ENCODE peak calls at places on chromosomes 12 and 14, in four cellular contexts. Y is right cardiac atrium, D is fibroblast of lung, W is hepatocyte. V is an unnamed sample.
A peak's percentile ranks its signal among the peaks of the same experiment; 100 is the strongest.

GRCh38 chr12:111413442-111414086 is 7.8 kb downstream of the SH2B3 start:
- DNase-seq in Y (peak; percentile 82), D (peak; percentile 78), W (no peak), V (peak; percentile 59)

GRCh38 chr12:104219361-104219892 is 3.8 kb downstream of the TXNRD1 start:
- DNase-seq in Y (no peak), W (peak; percentile 75), D (peak; percentile 97), V (peak; percentile 97)

GRCh38 chr14:73295198-73295796 is 58.0 kb downstream of the PAPLN start:
- DNase-seq in Y (no peak), D (peak; percentile 20), W (peak; percentile 65), V (peak; percentile 78)

GRCh38 chr14:47270715-47271114 is 404.7 kb downstream of the MDGA2 start:
- DNase-seq in W (no peak), D (no peak), Y (no peak), V (no peak)

GRCh38 chr12:96234591-96235496 is 40.7 kb downstream of the ELK3 start:
- DNase-seq in D (no peak), W (no peak), Y (peak; percentile 47), V (no peak)

GRCh38 chr12:6700646-6701051 is at the start of gene PIANP:
- DNase-seq in D (peak; percentile 34), Y (peak; percentile 73), W (peak; percentile 77), V (no peak)

GRCh38 chr14:77037886-77038511 is 9.5 kb upstream of the IRF2BPL start:
- DNase-seq in D (peak; percentile 72), W (no peak), Y (peak; percentile 66), V (peak; percentile 94)

GRCh38 chr12:107225626-107226025 is 132.3 kb upstream of the CRY1 start:
- DNase-seq in Y (no peak), D (peak; percentile 71), W (no peak), V (peak; percentile 25)

GRCh38 chr12:130832561-130833209 is 6.4 kb downstream of the STX2 start:
- DNase-seq in D (peak; percentile 68), Y (no peak), W (peak; percentile 74), V (peak; percentile 51)

GRCh38 chr12:132066345-132066685 is 77.8 kb downstream of the DDX51 start:
- DNase-seq in D (no peak), W (no peak), Y (no peak), V (no peak)

GRCh38 chr12:131736807-131737484 is 26.1 kb downstream of the SFSWAP start:
- DNase-seq in W (peak; percentile 51), D (peak; percentile 89), Y (no peak), V (peak; percentile 98)

GRCh38 chr12:8556748-8557147 is 16.0 kb upstream of the CLEC4E start:
- DNase-seq in Y (no peak), D (no peak), W (no peak), V (no peak)

GRCh38 chr12:47021298-47021697 is 58.1 kb upstream of the PCED1B start:
- DNase-seq in W (peak; percentile 72), D (peak; percentile 94), Y (no peak), V (peak; percentile 97)

GRCh38 chr12:101737476-101737875 is 1.8 kb downstream of the SYCP3 start:
- DNase-seq in D (no peak), Y (no peak), W (no peak), V (no peak)

GRCh38 chr12:117530796-117531195 is 169.4 kb upstream of the NOS1 start:
- DNase-seq in Y (no peak), W (no peak), D (no peak), V (no peak)

GRCh38 chr12:107891967-107892366 is 117.5 kb downstream of the ASCL4 start:
- DNase-seq in D (no peak), Y (no peak), W (peak; percentile 12), V (peak; percentile 43)

GRCh38 chr14:75422169-75422568 is 5.7 kb upstream of the JDP2 start:
- DNase-seq in D (peak; percentile 81), W (no peak), Y (no peak), V (peak; percentile 82)

GRCh38 chr12:53699673-53700015 is 23.8 kb upstream of the ATP5MC2 start:
- DNase-seq in Y (no peak), D (no peak), W (no peak), V (no peak)

GRCh38 chr14:65054471-65055085 is 47.7 kb downstream of the MAX start:
- DNase-seq in Y (no peak), W (no peak), D (no peak), V (no peak)

GRCh38 chr14:33842299-33842698 is 108.6 kb downstream of the EGLN3 start:
- DNase-seq in D (peak; percentile 53), Y (no peak), W (peak; percentile 37), V (peak; percentile 56)

GRCh38 chr12:121801601-121802484 is 2.0 kb upstream of the SETD1B start:
- DNase-seq in D (peak; percentile 43), Y (no peak), W (no peak), V (peak; percentile 27)

GRCh38 chr12:112347521-112347920 is 34.7 kb downstream of the HECTD4 start:
- DNase-seq in D (peak; percentile 93), Y (no peak), W (peak; percentile 6), V (no peak)

GRCh38 chr12:132146772-132147422 is 2.6 kb downstream of the NOC4L start:
- DNase-seq in W (no peak), Y (no peak), D (no peak), V (no peak)

GRCh38 chr14:50823051-50823762 is 7.8 kb downstream of the NIN start:
- DNase-seq in Y (peak; percentile 54), W (no peak), D (peak; percentile 43), V (peak; percentile 25)

GRCh38 chr12:90909069-90909676 is 45.8 kb downstream of the CCER1 start:
- DNase-seq in Y (no peak), D (peak; percentile 60), W (peak; percentile 67), V (peak; percentile 75)

GRCh38 chr14:99682809-99683618 is 1.1 kb upstream of the CYP46A1 start:
- DNase-seq in D (peak; percentile 50), Y (peak; percentile 93), W (peak; percentile 90), V (peak; percentile 79)

GRCh38 chr14:78697341-78697740 is 527.2 kb downstream of the NRXN3 start:
- DNase-seq in W (peak; percentile 20), D (peak; percentile 38), Y (no peak), V (peak; percentile 56)

GRCh38 chr14:51328089-51328941 is 88.3 kb downstream of the TMX1 start:
- DNase-seq in W (no peak), D (peak; percentile 83), Y (peak; percentile 56), V (peak; percentile 41)

GRCh38 chr12:111570090-111570961 is 28.8 kb downstream of the ATXN2 start:
- DNase-seq in D (peak; percentile 94), Y (no peak), W (peak; percentile 51), V (peak; percentile 96)

GRCh38 chr12:82942963-82943362 is 256.3 kb downstream of the TMTC2 start:
- DNase-seq in D (peak; percentile 5), Y (no peak), W (no peak), V (peak; percentile 53)

DNA sequence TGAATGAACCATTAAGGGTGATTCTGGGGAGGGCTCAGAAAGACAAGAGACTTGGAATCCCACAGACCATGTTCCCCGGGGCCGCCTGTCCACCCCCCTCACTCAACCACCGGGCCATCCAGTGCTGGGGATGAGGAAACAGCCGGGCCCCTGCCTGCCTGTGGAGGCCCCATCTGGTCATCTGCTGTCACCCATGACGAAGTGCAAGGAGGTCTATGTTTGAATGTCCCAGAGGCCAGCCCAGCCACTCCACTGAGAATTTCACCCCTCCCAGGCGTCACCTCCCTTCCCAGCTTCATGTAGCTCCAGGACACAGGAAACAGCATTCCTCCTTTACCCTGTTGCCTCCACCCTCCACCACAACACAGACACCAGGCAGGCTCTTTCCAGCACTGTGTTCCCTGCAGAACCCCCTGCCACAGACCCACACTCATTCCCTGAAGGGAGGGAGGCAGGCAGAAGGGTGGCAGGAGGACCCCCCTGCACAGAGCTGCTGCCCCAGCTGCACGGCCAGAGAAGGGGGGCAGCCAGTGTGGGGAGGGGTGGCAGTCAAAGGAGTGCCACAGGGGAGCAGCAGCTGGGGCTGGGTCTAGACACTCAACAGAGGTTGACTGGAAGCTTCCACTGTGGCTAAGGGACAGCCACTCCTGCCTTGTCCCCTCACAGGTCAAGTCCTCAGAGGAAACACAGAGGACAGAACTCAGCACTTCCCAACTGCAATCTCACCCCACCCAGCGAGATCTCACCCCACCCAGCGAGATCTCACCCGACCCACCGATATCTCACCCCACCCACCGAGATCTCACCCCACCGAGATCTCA is 50.3 kb upstream of the PPP2R5C start:
- DNase-seq in Y (no peak), D (no peak), W (no peak), V (no peak)
- H3K9me3 ChIP-seq in Y (no peaks in the 10 kb centered on the region), D (no peaks in the 10 kb centered on the region), W (no peaks in the 10 kb centered on the region), V (no peaks in the 10 kb centered on the region)

DNA sequence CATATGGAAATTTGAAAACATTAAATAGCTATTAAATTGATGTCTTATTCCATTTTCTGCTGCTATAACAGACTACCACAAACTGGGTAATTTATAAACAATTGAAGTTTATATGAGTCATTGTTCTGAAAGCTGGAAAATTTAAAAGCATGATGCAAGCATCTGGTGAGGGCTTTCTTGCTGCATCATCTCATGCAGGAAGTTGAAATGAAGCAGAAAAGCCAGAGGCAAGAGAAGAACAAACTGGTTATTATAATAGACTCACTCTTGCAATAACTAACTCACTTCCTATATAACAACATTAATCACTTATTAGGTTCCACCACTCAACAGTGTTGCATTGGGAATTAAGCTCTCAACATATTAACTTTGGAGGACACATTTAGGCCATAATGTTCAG is 1277.4 kb downstream of the LRFN5 start:
- DNase-seq in W (peak; percentile 17), Y (no peak), D (peak; percentile 75), V (peak; percentile 66)
- H3K9me3 ChIP-seq in W (no peaks in the 10 kb centered on the region), Y (no peaks in the 10 kb centered on the region), D (no peaks in the 10 kb centered on the region), V (no peaks in the 10 kb centered on the region)

DNA sequence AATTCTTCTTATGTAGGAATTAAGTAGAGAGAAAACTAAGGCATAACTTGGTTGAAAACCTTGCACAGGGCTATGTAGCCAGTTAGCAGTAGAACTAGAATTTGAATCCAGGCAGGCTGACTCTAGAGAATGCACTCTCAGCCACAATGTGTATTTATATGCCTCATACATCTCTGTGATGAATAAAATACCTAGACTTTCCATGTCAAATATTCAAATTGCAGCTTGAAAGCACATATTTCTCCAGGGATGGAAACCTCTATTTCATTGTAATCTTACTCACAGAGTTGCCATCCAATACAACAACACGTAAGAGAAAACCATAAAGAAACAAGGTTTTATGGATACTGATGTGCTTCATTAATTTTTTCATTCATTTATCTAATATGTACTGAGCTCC is 256.0 kb upstream of the FLRT2 start:
- DNase-seq in D (no peak), Y (no peak), W (no peak), V (no peak)
- H3K9me3 ChIP-seq in D (no peaks in the 10 kb centered on the region), Y (no peaks in the 10 kb centered on the region), W (no peaks in the 10 kb centered on the region), V (peaks cover 11% of the 10 kb centered on the region)

GRCh38 chr12:34376133-34376799 is 354.0 kb downstream of the ALG10 start:
- DNase-seq in Y (no peak), D (no peak), W (no peak), V (peak; percentile 4)

GRCh38 chr12:34372003-34372402 is 349.7 kb downstream of the ALG10 start:
- DNase-seq in Y (no peak), D (no peak), W (no peak), V (no peak)

GRCh38 chr12:34373926-34374325 is 351.6 kb downstream of the ALG10 start:
- DNase-seq in W (no peak), D (no peak), Y (no peak), V (no peak)

GRCh38 chr12:34368079-34368478 is 345.8 kb downstream of the ALG10 start:
- DNase-seq in D (no peak), Y (no peak), W (no peak), V (no peak)

DNA sequence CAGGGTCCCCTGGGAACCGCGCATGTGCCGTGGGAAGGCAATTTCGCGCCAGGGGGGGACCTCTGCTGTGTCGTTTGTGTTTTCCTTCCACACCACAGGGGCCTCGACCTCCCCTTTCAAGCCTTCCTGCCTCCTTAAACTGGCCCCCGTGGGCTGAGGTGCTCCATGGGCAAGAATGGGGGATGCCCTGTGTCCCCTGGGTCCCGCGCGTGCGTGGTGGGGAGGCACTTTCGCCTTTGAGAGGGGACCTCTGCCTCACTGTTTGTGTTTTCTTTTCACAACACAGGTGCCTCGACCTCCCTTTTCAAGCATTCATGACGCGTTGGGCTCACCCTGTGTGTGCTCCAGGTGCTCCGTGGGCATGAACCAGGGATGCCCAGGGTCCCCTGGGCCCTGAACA is 348.8 kb downstream of the ALG10 start:
- DNase-seq in Y (no peak), D (no peak), W (no peak), V (no peak)
- H3K9me3 ChIP-seq in Y (no peaks in the 10 kb centered on the region), D (no peaks in the 10 kb centered on the region), W (no peaks in the 10 kb centered on the region), V (no peaks in the 10 kb centered on the region)

V was measured in PC-3.